ENCODE peak calls at places on chromosomes 7 and 10, in eight cellular contexts. D, K, P, W, M, Z, I and L are unnamed samples.

GRCh38 chr7:101159696-101160674 is 5.4 kb downstream of the VGF start:
- DNase-seq in D (no peak), K (no peak), P (peak; percentile 27), W (no peak), M (no peak), Z (no peak), I (no peak), L (no peak)

GRCh38 chr10:3568983-3569382 is 216.0 kb downstream of the KLF6 start:
- DNase-seq in D (no peak), K (no peak), P (no peak), W (no peak), M (no peak), Z (no peak), I (no peak), L (no peak)

GRCh38 chr10:125460326-125460725 is 222.6 kb downstream of the TEX36 start:
- DNase-seq in D (no peak), K (no peak), P (no peak), W (no peak), M (no peak), Z (no peak), I (no peak), L (no peak)

GRCh38 chr7:30473903-30474302 is 4.7 kb downstream of the NOD1 start:
- DNase-seq in D (no peak), K (no peak), P (no peak), W (no peak), M (no peak), Z (no peak), I (no peak), L (no peak)

GRCh38 chr7:121302214-121302745 is 26.5 kb upstream of the WNT16 start:
- DNase-seq in D (no peak), K (no peak), P (peak; percentile 83), W (peak; percentile 83), M (no peak), Z (peak; percentile 73), I (peak; percentile 75), L (no peak)

GRCh38 chr10:70785190-70785589 is at the start of gene TBATA:
- DNase-seq in D (no peak), K (no peak), P (no peak), W (no peak), M (no peak), Z (no peak), I (no peak), L (no peak)

GRCh38 chr7:155831807-155832524 is 19.7 kb upstream of the SHH start:
- DNase-seq in D (no peak), K (no peak), P (no peak), W (no peak), M (no peak), Z (peak; percentile 12), I (no peak), L (no peak)

GRCh38 chr10:103554488-103555320 is 61.2 kb downstream of the NEURL1 start:
- DNase-seq in D (no peak), K (no peak), P (peak; percentile 35), W (peak; percentile 31), M (peak; percentile 70), Z (peak; percentile 62), I (peak; percentile 51), L (no peak)

GRCh38 chr10:77392236-77392721 is 245.3 kb downstream of the KCNMA1 start:
- DNase-seq in D (no peak), K (no peak), P (peak; percentile 88), W (peak; percentile 47), M (no peak), Z (peak; percentile 59), I (peak; percentile 72), L (no peak)

GRCh38 chr7:69670701-69671100 is 72.4 kb downstream of the AUTS2 start:
- DNase-seq in D (no peak), K (no peak), P (peak; percentile 19), W (no peak), M (no peak), Z (peak; percentile 19), I (peak; percentile 77), L (no peak)

GRCh38 chr10:23951841-23952240 is 257.1 kb upstream of the KIAA1217 start:
- DNase-seq in D (no peak), K (no peak), P (no peak), W (no peak), M (no peak), Z (no peak), I (no peak), L (no peak)

GRCh38 chr10:86340991-86341260 is 25.7 kb downstream of the GRID1 start:
- DNase-seq in D (no peak), K (no peak), P (no peak), W (no peak), M (no peak), Z (no peak), I (no peak), L (no peak)

GRCh38 chr10:101244321-101245050 is 15.2 kb upstream of the LBX1 start:
- DNase-seq in D (peak; percentile 11), K (no peak), P (peak; percentile 83), W (no peak), M (no peak), Z (peak; percentile 66), I (peak; percentile 71), L (no peak)

GRCh38 chr7:108368466-108368865 is 87.8 kb downstream of the NRCAM start:
- DNase-seq in D (no peak), K (no peak), P (peak; percentile 24), W (no peak), M (no peak), Z (peak; percentile 62), I (peak; percentile 7), L (no peak)

GRCh38 chr10:125639846-125640245 is 43.1 kb downstream of the TEX36 start:
- DNase-seq in D (no peak), K (no peak), P (no peak), W (peak; percentile 2), M (no peak), Z (no peak), I (peak; percentile 21), L (no peak)

GRCh38 chr10:97042716-97043562 is 142.8 kb downstream of the SLIT1 start:
- DNase-seq in D (no peak), K (no peak), P (no peak), W (no peak), M (no peak), Z (no peak), I (no peak), L (no peak)

GRCh38 chr7:140542226-140542625 is 62.9 kb upstream of the MKRN1 start:
- DNase-seq in D (no peak), K (no peak), P (peak; percentile 77), W (peak; percentile 18), M (no peak), Z (peak; percentile 71), I (peak; percentile 71), L (no peak)

GRCh38 chr7:2928613-2929311 is 84.7 kb upstream of the GNA12 start:
- DNase-seq in D (no peak), K (no peak), P (no peak), W (no peak), M (no peak), Z (no peak), I (no peak), L (no peak)

GRCh38 chr10:43385412-43386004 is 14.1 kb downstream of the FXYD4 start:
- DNase-seq in D (no peak), K (peak; percentile 1), P (no peak), W (no peak), M (no peak), Z (no peak), I (no peak), L (no peak)

GRCh38 chr7:94875221-94875620 is 32.2 kb upstream of the PPP1R9A start:
- DNase-seq in D (no peak), K (no peak), P (no peak), W (no peak), M (no peak), Z (no peak), I (no peak), L (no peak)

GRCh38 chr10:114626841-114627240 is 31.2 kb downstream of the ABLIM1 start:
- DNase-seq in D (no peak), K (peak; percentile 82), P (no peak), W (no peak), M (no peak), Z (no peak), I (no peak), L (no peak)

GRCh38 chr10:51023611-51024010 is 50.7 kb upstream of the PRKG1 start:
- DNase-seq in D (no peak), K (no peak), P (no peak), W (no peak), M (no peak), Z (no peak), I (peak; percentile 17), L (no peak)

GRCh38 chr10:13276749-13277394 is 23.0 kb downstream of the PHYH start:
- DNase-seq in D (no peak), K (no peak), P (peak; percentile 30), W (peak; percentile 7), M (no peak), Z (peak; percentile 63), I (peak; percentile 12), L (no peak)
- TF ChIP-seq CTCF in D (peak; percentile 18), K (peak; percentile 18), P (peak; percentile 24), W (peak; percentile 30), M (no peak), Z (peak; percentile 43), I (peak; percentile 23), L (peak; percentile 18)

DNA sequence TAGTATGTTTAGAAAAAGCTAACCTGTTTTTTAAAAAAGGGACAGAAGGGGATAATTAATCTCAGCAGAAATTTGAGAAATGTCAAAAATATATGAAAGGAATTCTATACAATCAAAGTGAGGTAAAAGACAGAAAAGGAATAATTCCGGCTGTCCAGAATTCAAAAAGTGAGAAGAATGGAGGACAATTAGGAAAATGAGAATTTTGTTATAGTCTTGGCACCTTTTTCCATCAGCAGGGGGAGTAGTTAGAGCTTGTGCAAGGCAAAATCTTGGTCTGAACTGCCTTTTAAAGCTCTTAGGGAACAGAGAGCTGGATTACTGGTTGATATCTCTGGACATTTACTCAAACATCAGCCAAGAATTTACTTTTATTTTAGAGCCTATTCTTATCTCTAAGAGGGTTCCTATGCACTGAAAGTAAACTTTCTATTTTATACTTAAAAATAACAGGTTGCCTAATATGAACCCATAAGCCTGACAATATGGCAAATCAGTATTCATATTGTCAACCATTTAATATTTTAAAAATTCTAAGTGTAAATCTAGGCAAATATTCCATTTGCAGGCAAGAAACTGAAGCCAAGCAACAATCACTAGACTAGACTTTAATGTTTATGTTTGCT is 185.6 kb downstream of the ANK3 start:
- DNase-seq in D (no peak), K (peak; percentile 35), P (peak; percentile 67), W (peak; percentile 17), M (no peak), Z (peak; percentile 61), I (peak; percentile 54), L (no peak)
- H3K4me3 ChIP-seq in D (no peak overlapping the region), K (no peak overlapping the region), P (no peak overlapping the region), W (no peak overlapping the region), M (no peak overlapping the region), Z (no peak overlapping the region), I (no peak overlapping the region), L (no peak overlapping the region)

GRCh38 chr10:93062499-93063216 is 2.1 kb downstream of the CYP26C1 start:
- DNase-seq in D (no peak), K (no peak), P (peak; percentile 53), W (no peak), M (no peak), Z (peak; percentile 30), I (peak; percentile 33), L (no peak)
- TF ChIP-seq CTCF in D (peak; percentile 48), K (no peak), P (peak; percentile 23), W (peak; percentile 32), M (peak; percentile 44), Z (peak; percentile 19), I (peak; percentile 26), L (no peak)

DNA sequence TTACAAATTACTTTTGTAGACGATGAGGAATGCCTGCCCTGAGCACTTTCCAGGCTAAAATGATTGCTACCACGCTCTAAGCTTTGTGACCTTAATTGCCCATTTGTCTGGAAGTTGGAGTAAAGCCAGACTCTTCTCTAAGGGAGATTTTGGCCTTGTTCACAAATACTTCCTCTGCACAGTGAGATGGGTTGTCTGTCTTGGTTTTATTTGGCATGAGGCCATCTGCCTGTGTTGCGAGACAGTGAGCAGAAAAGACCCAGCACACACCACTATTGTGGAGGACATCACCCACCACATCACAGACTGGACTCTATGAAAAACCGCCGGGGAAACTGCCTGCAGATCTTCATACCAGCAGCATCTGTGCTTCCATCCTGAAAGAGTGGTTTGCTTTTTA is 138.4 kb downstream of the BICC1 start:
- DNase-seq in D (no peak), K (no peak), P (peak; percentile 77), W (peak; percentile 79), M (no peak), Z (peak; percentile 45), I (peak; percentile 91), L (no peak)
- H3K4me3 ChIP-seq in D (no peak overlapping the region), K (no peak overlapping the region), P (no peak overlapping the region), W (no peak overlapping the region), M (no peak overlapping the region), Z (no peak overlapping the region), I (no peak overlapping the region), L (no peak overlapping the region)